ENCODE peak calls at places on chromosomes 3 and 15, in ten cellular contexts. T is dorsolateral prefrontal cortex, M is fibroblast of lung, N is hepatocyte, Y is AG09309, G is Caco-2, R is HFF-Myc, F is A673, S is colonic mucosa, U is left ventricle myocardium inferior. Q is an unnamed sample.

GRCh38 chr3:65024148-65024547 is 336.3 kb upstream of the ADAMTS9 start:
- DNase-seq in G (no peak), U (no peak), M (no peak), S (no peak), T (no peak), F (no peak), Y (no peak), N (no peak), R (no peak), Q (no peak)

GRCh38 chr3:10008588-10009344 is 17.5 kb upstream of the FANCD2 start:
- DNase-seq in S (peak), R (no peak), F (peak), M (peak), T (peak), G (peak), N (peak), Y (no peak), U (peak), Q (no peak)

GRCh38 chr15:22811640-22812039 is 25.2 kb downstream of the NIPA1 start:
- DNase-seq in U (peak), Y (no peak), M (no peak), F (peak), N (peak), S (peak), T (peak), R (no peak), G (peak), Q (no peak)

GRCh38 chr15:72979754-72980153 is 72.5 kb upstream of the NEO1 start:
- DNase-seq in G (no peak), M (no peak), N (no peak), R (no peak), T (no peak), F (no peak), U (no peak), S (no peak), Y (no peak), Q (no peak)

GRCh38 chr3:17333893-17334292 is 408.5 kb downstream of the TBC1D5 start:
- DNase-seq in N (no peak), U (no peak), S (no peak), Y (no peak), F (no peak), M (no peak), G (no peak), T (no peak), R (no peak), Q (no peak)

GRCh38 chr15:71598741-71599140 is 211.6 kb upstream of the NR2E3 start:
- DNase-seq in U (no peak), G (no peak), Y (no peak), S (no peak), M (no peak), N (no peak), T (no peak), R (no peak), F (no peak), Q (no peak)

GRCh38 chr3:7813412-7813811 is 688.2 kb upstream of the LMCD1 start:
- DNase-seq in T (no peak), U (no peak), Y (no peak), R (no peak), M (no peak), N (no peak), S (no peak), F (peak), G (no peak), Q (no peak)

GRCh38 chr15:35630570-35630969 is 84.6 kb upstream of the DPH6 start:
- DNase-seq in T (no peak), S (no peak), F (no peak), R (no peak), N (peak), G (peak), U (peak), Y (no peak), M (no peak), Q (no peak)

GRCh38 chr15:56346414-56346813 is 18.8 kb upstream of the TEX9 start:
- DNase-seq in G (no peak), R (no peak), Y (no peak), S (no peak), U (no peak), N (no peak), F (no peak), M (no peak), T (no peak), Q (no peak)

GRCh38 chr3:29868702-29869101 is 587.8 kb downstream of the RBMS3 start:
- DNase-seq in R (no peak), S (no peak), T (no peak), U (no peak), G (no peak), F (no peak), N (no peak), Y (no peak), M (no peak), Q (no peak)

GRCh38 chr3:192772495-192772894 is 45.2 kb upstream of the FGF12 start:
- DNase-seq in U (peak), N (peak), M (no peak), F (peak), R (no peak), T (peak), S (no peak), G (peak), Y (peak), Q (no peak)

GRCh38 chr15:81291916-81292424 is 32.0 kb downstream of the STARD5 start:
- DNase-seq in G (no peak), S (no peak), M (no peak), T (no peak), R (no peak), U (no peak), Y (no peak), F (no peak), N (no peak), Q (no peak)

GRCh38 chr3:12706504-12707253 is 42.8 kb upstream of the RAF1 start:
- DNase-seq in S (peak), T (peak), R (peak), F (peak), U (peak), N (peak), G (peak), M (peak), Y (no peak), Q (no peak)

GRCh38 chr3:12709334-12709733 is 45.4 kb upstream of the RAF1 start:
- DNase-seq in U (no peak), Y (no peak), F (no peak), G (no peak), M (no peak), N (no peak), R (no peak), S (no peak), T (no peak), Q (no peak)

GRCh38 chr3:12705981-12706380 is 42.1 kb upstream of the RAF1 start:
- DNase-seq in S (no peak), Y (peak), R (peak), T (no peak), F (no peak), G (no peak), M (peak), U (no peak), N (no peak), Q (no peak)

GRCh38 chr3:12708584-12709192 is 44.8 kb upstream of the RAF1 start:
- DNase-seq in S (no peak), R (no peak), F (no peak), M (peak), T (no peak), U (peak), G (no peak), N (peak), Y (peak), Q (no peak)

DNA sequence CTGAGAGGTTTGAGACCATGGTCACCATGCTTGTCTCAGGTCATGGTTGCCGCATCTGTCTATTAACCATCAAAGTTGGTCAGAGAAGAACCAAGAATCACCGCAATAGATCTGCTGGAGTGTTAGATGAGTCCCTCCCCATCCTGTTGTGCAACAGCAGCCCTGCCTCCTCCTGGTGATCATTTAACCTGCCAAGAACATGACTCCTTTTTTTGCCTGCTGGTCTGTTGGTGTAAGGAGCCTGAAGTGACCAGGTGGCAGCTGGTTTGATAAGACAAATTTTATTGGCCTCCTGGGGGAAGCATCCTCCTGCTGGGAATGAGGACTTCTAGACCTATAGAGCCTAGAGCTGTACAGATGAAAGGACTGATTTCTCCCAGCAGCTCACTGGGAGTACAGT is 43.5 kb upstream of the RAF1 start:
- DNase-seq in F (no peak), S (no peak), G (no peak), M (peak), T (no peak), N (peak), R (no peak), Y (no peak), U (no peak), Q (no peak)
- TF ChIP-seq CTCF in F (no peak), S (no peak), G (no peak), M (no peak), T (no peak), N (no peak), R (no peak), Y (no peak), U (no peak), Q (no peak)

GRCh38 chr3:178618197-178618596 is 82.0 kb downstream of the KCNMB2 start:
- DNase-seq in R (no peak), Y (peak), T (no peak), M (peak), G (no peak), U (no peak), F (no peak), S (no peak), N (peak), Q (no peak)
- H3K4me3 ChIP-seq in R (no peak), Y (no peak), T (no peak), M (peak), G (no peak), U (peak), F (no peak), S (no peak), N (no peak), Q (no peak)

DNA sequence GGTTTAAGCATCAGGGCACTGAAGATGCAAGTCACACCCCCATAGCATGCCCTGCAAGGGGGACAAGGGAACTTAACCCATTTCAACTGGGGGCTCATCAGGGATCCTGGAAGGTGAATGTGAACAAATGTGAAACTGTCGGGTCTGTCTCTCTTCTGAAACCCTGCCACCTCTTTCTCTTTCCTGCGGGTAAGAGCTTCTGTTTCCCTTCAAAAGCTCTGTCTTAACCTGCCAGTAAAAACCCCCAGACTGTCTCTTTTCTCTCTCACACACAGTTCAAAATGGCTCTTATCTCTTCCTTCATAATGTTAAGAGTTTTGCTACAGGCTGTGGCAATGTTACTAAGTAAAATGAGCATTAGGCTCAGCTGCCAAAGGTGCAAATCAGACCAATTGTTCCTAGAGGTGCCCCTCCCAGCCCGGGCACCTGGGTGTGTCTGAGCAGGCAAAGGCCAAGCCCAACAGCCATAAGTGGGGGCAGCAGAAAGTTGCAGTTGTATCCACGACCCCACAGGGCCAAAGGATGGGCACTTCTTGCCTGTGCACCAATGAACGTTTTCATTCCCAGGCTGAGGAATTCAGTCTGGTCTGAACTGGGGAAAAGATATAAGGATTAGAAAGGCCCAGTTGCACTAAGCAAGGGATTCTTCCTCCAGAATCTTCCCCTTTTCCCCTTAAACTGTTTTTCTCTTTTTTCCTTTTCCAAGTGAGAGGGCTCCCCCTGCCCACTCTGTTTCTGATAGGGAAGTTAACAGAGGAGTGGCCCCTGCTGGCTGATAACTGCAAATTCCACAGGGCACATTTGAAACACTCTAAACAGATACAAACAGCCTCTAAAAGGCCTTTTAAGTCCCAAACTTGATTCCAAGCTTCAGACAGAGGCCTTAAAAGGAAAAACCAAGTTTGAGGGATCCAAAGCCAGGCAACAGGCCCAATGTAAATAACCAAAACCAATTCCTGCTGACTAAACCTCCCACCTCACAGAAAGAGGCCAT is 113.8 kb upstream of the EPHA6 start:
- DNase-seq in R (no peak), U (no peak), F (no peak), G (peak), Y (no peak), S (no peak), N (peak), T (no peak), M (no peak), Q (no peak)
- TF ChIP-seq CTCF in R (no peak), U (no peak), F (no peak), G (peak), Y (no peak), S (no peak), N (peak), T (no peak), M (no peak), Q (peak)

DNA sequence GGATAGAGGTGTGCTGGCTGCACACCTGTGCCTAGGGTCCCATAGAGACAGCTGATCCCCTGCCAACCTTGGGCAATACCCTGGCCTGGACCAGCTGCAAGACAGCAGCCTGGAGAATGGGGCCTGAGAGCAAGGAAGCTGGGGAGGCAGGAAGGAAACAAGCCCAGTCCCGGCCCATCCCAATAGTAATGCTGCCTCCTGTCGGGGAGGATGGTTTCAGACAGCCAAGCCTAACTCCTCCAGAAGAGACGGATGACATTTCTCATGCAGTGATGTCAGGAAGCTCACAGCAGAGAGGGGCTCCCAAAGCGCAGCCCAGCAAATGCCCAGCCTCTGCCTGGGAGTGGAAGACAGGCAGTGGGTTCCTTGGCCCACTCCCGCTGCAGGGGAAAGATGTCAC is 408.8 kb downstream of the OCA2 start:
- DNase-seq in U (no peak), F (no peak), R (no peak), G (no peak), Y (no peak), S (no peak), N (no peak), T (no peak), M (no peak), Q (no peak)
- H3K4me3 ChIP-seq in U (no peak), F (no peak), R (no peak), G (no peak), Y (no peak), S (no peak), N (no peak), T (no peak), M (no peak), Q (no peak)

GRCh38 chr3:13480340-13481318 is 523 bp downstream of the HDAC11 start:
- DNase-seq in N (no peak), U (no peak), F (peak), G (no peak), Y (no peak), T (peak), M (no peak), S (peak), R (no peak), Q (no peak)

GRCh38 chr3:13479332-13479581 is 849 bp upstream of the HDAC11 start:
- DNase-seq in N (peak), G (no peak), U (peak), M (no peak), F (peak), S (peak), T (peak), Y (no peak), R (no peak), Q (no peak)

GRCh38 chr3:13477946-13478345 is 2.2 kb upstream of the HDAC11 start:
- DNase-seq in S (no peak), F (no peak), M (no peak), N (no peak), G (no peak), T (no peak), R (no peak), U (no peak), Y (no peak), Q (no peak)

GRCh38 chr3:13482106-13482690 is 2.1 kb downstream of the HDAC11 start:
- DNase-seq in U (no peak), G (no peak), M (no peak), S (no peak), R (no peak), N (no peak), T (no peak), F (no peak), Y (no peak), Q (no peak)

GRCh38 chr3:13479582-13480339 is at the start of gene HDAC11:
- DNase-seq in F (peak), N (peak), T (peak), G (peak), Y (peak), S (peak), R (peak), U (peak), M (peak), Q (peak)
- TF ChIP-seq CTCF in F (no peak), N (no peak), T (peak), G (no peak), Y (peak), S (no peak), R (no peak), U (peak), M (no peak), Q (no peak)

Q was measured in retinal pigment epithelial cell.